ENCODE peak calls at places on chromosomes 2 and 18, in five cellular contexts. Y, H, J, D and B are unnamed samples.

GRCh38 chr18:57125627-57126026 is 21.3 kb upstream of the BOD1L2 start:
- DNase-seq in Y (no peak), H (no peak), J (no peak), D (no peak), B (no peak)

GRCh38 chr2:15957881-15958713 is 17.7 kb downstream of the MYCN start:
- DNase-seq in Y (no peak), H (no peak), J (no peak), D (no peak), B (no peak)

GRCh38 chr2:102033750-102034682 is 42.3 kb downstream of the IL1R2 start:
- DNase-seq in Y (no peak), H (no peak), J (no peak), D (no peak), B (no peak)

GRCh38 chr2:204654679-204655078 is 109.4 kb downstream of the PARD3B start:
- DNase-seq in Y (no peak), H (no peak), J (no peak), D (no peak), B (no peak)

GRCh38 chr2:225526731-225527427 is 127.4 kb downstream of the NYAP2 start:
- DNase-seq in Y (no peak), H (no peak), J (no peak), D (no peak), B (no peak)

GRCh38 chr2:70627499-70627898 is 73.9 kb upstream of the TGFA start:
- DNase-seq in Y (peak; percentile 39), H (no peak), J (no peak), D (no peak), B (no peak)

GRCh38 chr2:205802069-205802468 is 119.8 kb downstream of the NRP2 start:
- DNase-seq in Y (no peak), H (no peak), J (no peak), D (no peak), B (no peak)

GRCh38 chr2:118848381-118849225 is 1.2 kb upstream of the EN1 start:
- DNase-seq in Y (no peak), H (no peak), J (no peak), D (no peak), B (peak; percentile 77)

GRCh38 chr2:98027535-98027934 is 31.8 kb upstream of the TMEM131 start:
- DNase-seq in Y (no peak), H (no peak), J (no peak), D (no peak), B (peak; percentile 10)

GRCh38 chr2:232008907-232009638 is 47.6 kb downstream of the DIS3L2 start:
- DNase-seq in Y (no peak), H (no peak), J (no peak), D (no peak), B (no peak)

GRCh38 chr18:77092104-77093066 is 40.2 kb downstream of the MBP start:
- DNase-seq in Y (no peak), H (no peak), J (no peak), D (no peak), B (no peak)

GRCh38 chr18:47931707-47932103 is 1.2 kb upstream of the SMAD2 start:
- DNase-seq in Y (peak; percentile 35), H (no peak), J (no peak), D (peak; percentile 15), B (no peak)

GRCh38 chr2:208101716-208102631 is 22.4 kb downstream of the CRYGD start:
- DNase-seq in Y (peak; percentile 48), H (no peak), J (no peak), D (no peak), B (no peak)

GRCh38 chr2:46082531-46083485 is 214.4 kb upstream of the EPAS1 start:
- DNase-seq in Y (peak; percentile 99), H (no peak), J (no peak), D (no peak), B (no peak)

GRCh38 chr2:176582990-176583481 is 313.8 kb downstream of the MTX2 start:
- DNase-seq in Y (peak; percentile 85), H (no peak), J (no peak), D (no peak), B (no peak)

GRCh38 chr2:221999702-222000101 is 299.1 kb downstream of the PAX3 start:
- DNase-seq in Y (peak; percentile 47), H (no peak), J (no peak), D (no peak), B (no peak)

GRCh38 chr2:127183771-127184170 is 36.3 kb downstream of the CYP27C1 start:
- DNase-seq in Y (no peak), H (no peak), J (no peak), D (no peak), B (no peak)

GRCh38 chr2:187549193-187549592 is 5.0 kb downstream of the TFPI start:
- DNase-seq in Y (no peak), H (no peak), J (no peak), D (no peak), B (no peak)

GRCh38 chr2:135709992-135710391 is 31.7 kb upstream of the UBXN4 start:
- DNase-seq in Y (peak; percentile 59), H (peak; percentile 84), J (peak; percentile 34), D (peak; percentile 77), B (no peak)

GRCh38 chr2:159169187-159169586 is 117.3 kb downstream of the WDSUB1 start:
- DNase-seq in Y (no peak), H (no peak), J (no peak), D (no peak), B (no peak)

GRCh38 chr2:137947714-137948336 is 16.4 kb upstream of the HNMT start:
- DNase-seq in Y (peak; percentile 84), H (peak; percentile 90), J (no peak), D (no peak), B (no peak)

GRCh38 chr2:219597552-219598307 is at the start of gene STK11IP:
- DNase-seq in Y (peak; percentile 98), H (peak; percentile 98), J (peak; percentile 81), D (peak; percentile 90), B (peak; percentile 96)

GRCh38 chr2:29987141-29987540 is 65.8 kb upstream of the ALK start:
- DNase-seq in Y (no peak), H (no peak), J (no peak), D (no peak), B (no peak)

GRCh38 chr2:141027221-141027620 is 1103.6 kb downstream of the LRP1B start:
- DNase-seq in Y (no peak), H (no peak), J (no peak), D (no peak), B (no peak)

GRCh38 chr18:1488957-1489356 is 584.3 kb downstream of the ADCYAP1 start:
- DNase-seq in Y (no peak), H (no peak), J (no peak), D (no peak), B (no peak)

GRCh38 chr18:35060092-35060491 is 18.9 kb downstream of the MAPRE2 start:
- DNase-seq in Y (no peak), H (no peak), J (no peak), D (no peak), B (no peak)

GRCh38 chr2:3325458-3326181 is 52.0 kb downstream of the EIPR1 start:
- DNase-seq in Y (no peak), H (no peak), J (no peak), D (no peak), B (no peak)

GRCh38 chr2:237704476-237705224 is 77.3 kb downstream of the LRRFIP1 start:
- DNase-seq in Y (peak; percentile 64), H (no peak), J (no peak), D (no peak), B (peak; percentile 46)

GRCh38 chr2:108988796-108989713 is at the start of gene EDAR:
- DNase-seq in Y (peak; percentile 28), H (no peak), J (no peak), D (peak; percentile 37), B (no peak)

GRCh38 chr2:228167290-228167689 is 14.2 kb downstream of the SPHKAP start:
- DNase-seq in Y (no peak), H (no peak), J (no peak), D (no peak), B (no peak)

GRCh38 chr2:26724004-26724750 is 31.7 kb downstream of the KCNK3 start:
- DNase-seq in Y (peak; percentile 96), H (peak; percentile 95), J (no peak), D (no peak), B (peak; percentile 88)

GRCh38 chr2:230614913-230615332 is 97.7 kb upstream of the CAB39 start:
- DNase-seq in Y (no peak), H (no peak), J (no peak), D (no peak), B (peak; percentile 46)

GRCh38 chr2:86760371-86760770 is 30.3 kb downstream of the CD8A start:
- DNase-seq in Y (no peak), H (no peak), J (no peak), D (no peak), B (no peak)